ENCODE peak calls at places on chromosomes 6 and 20, in seven cellular contexts. One of them, this sample, is unnamed.

GRCh38 chr6:145829950-145830349 is 15.4 kb upstream of the FBXO30 start:
- DNase-seq in right lobe of liver: no peak
- DNase-seq in adrenal gland: no peak
- DNase-seq in ovary: no peak
- DNase-seq in A549: no peak
- DNase-seq in HCT116: no peak
- DNase-seq in body of pancreas: no peak
- DNase-seq in this sample: no peak

GRCh38 chr6:46289865-46290264 is 119.1 kb upstream of the ENPP5 start:
- DNase-seq in right lobe of liver: no peak
- DNase-seq in adrenal gland: no peak
- DNase-seq in ovary: no peak
- DNase-seq in A549: no peak
- DNase-seq in HCT116: no peak
- DNase-seq in body of pancreas: no peak
- DNase-seq in this sample: no peak

GRCh38 chr6:169165031-169165430 is 88.6 kb downstream of the THBS2 start:
- DNase-seq in right lobe of liver: no peak
- DNase-seq in adrenal gland: no peak
- DNase-seq in ovary: no peak
- DNase-seq in A549: no peak
- DNase-seq in HCT116: no peak
- DNase-seq in body of pancreas: no peak
- DNase-seq in this sample: no peak

GRCh38 chr6:120111001-120111400 is 761.4 kb upstream of the MAN1A1 start:
- DNase-seq in right lobe of liver: no peak
- DNase-seq in adrenal gland: no peak
- DNase-seq in ovary: no peak
- DNase-seq in A549: no peak
- DNase-seq in HCT116: no peak
- DNase-seq in body of pancreas: no peak
- DNase-seq in this sample: no peak

GRCh38 chr6:102405860-102406259 is 1012.4 kb downstream of the GRIK2 start:
- DNase-seq in right lobe of liver: no peak
- DNase-seq in adrenal gland: no peak
- DNase-seq in ovary: no peak
- DNase-seq in A549: no peak
- DNase-seq in HCT116: no peak
- DNase-seq in body of pancreas: no peak
- DNase-seq in this sample: no peak

GRCh38 chr6:46989384-46989783 is 52.7 kb downstream of the ADGRF1 start:
- DNase-seq in right lobe of liver: peak; percentile 36
- DNase-seq in adrenal gland: peak; percentile 25
- DNase-seq in ovary: no peak
- DNase-seq in A549: no peak
- DNase-seq in HCT116: no peak
- DNase-seq in body of pancreas: peak; percentile 14
- DNase-seq in this sample: no peak

GRCh38 chr20:2692886-2693285 is 306 bp downstream of the EBF4 start:
- DNase-seq in right lobe of liver: no peak
- DNase-seq in adrenal gland: no peak
- DNase-seq in ovary: no peak
- DNase-seq in A549: peak; percentile 33
- DNase-seq in HCT116: no peak
- DNase-seq in body of pancreas: no peak
- DNase-seq in this sample: peak; percentile 43

GRCh38 chr6:161963634-161964244 is 689.9 kb upstream of the AGPAT4 start:
- DNase-seq in right lobe of liver: no peak
- DNase-seq in adrenal gland: no peak
- DNase-seq in ovary: no peak
- DNase-seq in A549: no peak
- DNase-seq in HCT116: no peak
- DNase-seq in body of pancreas: no peak
- DNase-seq in this sample: no peak

GRCh38 chr20:53903652-53903987 is 166.8 kb downstream of the BCAS1 start:
- DNase-seq in right lobe of liver: no peak
- DNase-seq in adrenal gland: no peak
- DNase-seq in ovary: no peak
- DNase-seq in A549: no peak
- DNase-seq in HCT116: no peak
- DNase-seq in body of pancreas: no peak
- DNase-seq in this sample: peak; percentile 92

GRCh38 chr6:15985354-15985995 is 143.4 kb upstream of the MYLIP start:
- DNase-seq in right lobe of liver: no peak
- DNase-seq in adrenal gland: no peak
- DNase-seq in ovary: no peak
- DNase-seq in A549: no peak
- DNase-seq in HCT116: no peak
- DNase-seq in body of pancreas: no peak
- DNase-seq in this sample: no peak

GRCh38 chr6:144696610-144697376 is 411.7 kb downstream of the UTRN start:
- DNase-seq in right lobe of liver: no peak
- DNase-seq in adrenal gland: no peak
- DNase-seq in ovary: no peak
- DNase-seq in A549: no peak
- DNase-seq in HCT116: no peak
- DNase-seq in body of pancreas: no peak
- DNase-seq in this sample: no peak

GRCh38 chr6:63307581-63308246 is 12.1 kb downstream of the LGSN start:
- DNase-seq in right lobe of liver: no peak
- DNase-seq in adrenal gland: peak; percentile 16
- DNase-seq in ovary: no peak
- DNase-seq in A549: peak; percentile 39
- DNase-seq in HCT116: peak; percentile 47
- DNase-seq in body of pancreas: no peak
- DNase-seq in this sample: peak; percentile 67

GRCh38 chr6:159017757-159018559 is 18.0 kb upstream of the RSPH3 start:
- DNase-seq in right lobe of liver: no peak
- DNase-seq in adrenal gland: no peak
- DNase-seq in ovary: no peak
- DNase-seq in A549: no peak
- DNase-seq in HCT116: no peak
- DNase-seq in body of pancreas: no peak
- DNase-seq in this sample: no peak

GRCh38 chr20:15220778-15221565 is 883.6 kb upstream of the FLRT3 start:
- DNase-seq in right lobe of liver: no peak
- DNase-seq in adrenal gland: no peak
- DNase-seq in ovary: no peak
- DNase-seq in A549: no peak
- DNase-seq in HCT116: no peak
- DNase-seq in body of pancreas: no peak
- DNase-seq in this sample: no peak

GRCh38 chr6:21256197-21256596 is 337.4 kb upstream of the SOX4 start:
- DNase-seq in right lobe of liver: no peak
- DNase-seq in adrenal gland: no peak
- DNase-seq in ovary: no peak
- DNase-seq in A549: no peak
- DNase-seq in HCT116: no peak
- DNase-seq in body of pancreas: no peak
- DNase-seq in this sample: no peak

GRCh38 chr6:155261146-155261900 is 2.5 kb upstream of the CLDN20 start:
- DNase-seq in right lobe of liver: no peak
- DNase-seq in adrenal gland: peak; percentile 67
- DNase-seq in ovary: no peak
- DNase-seq in A549: no peak
- DNase-seq in HCT116: no peak
- DNase-seq in body of pancreas: no peak
- DNase-seq in this sample: no peak

GRCh38 chr6:28239636-28240035 is 12.4 kb downstream of the ZKSCAN4 start:
- DNase-seq in right lobe of liver: no peak
- DNase-seq in adrenal gland: no peak
- DNase-seq in ovary: no peak
- DNase-seq in A549: no peak
- DNase-seq in HCT116: no peak
- DNase-seq in body of pancreas: no peak
- DNase-seq in this sample: no peak

GRCh38 chr6:127343753-127344659 is 597 bp upstream of the ECHDC1 start:
- DNase-seq in right lobe of liver: no peak
- DNase-seq in adrenal gland: no peak
- DNase-seq in ovary: no peak
- DNase-seq in A549: no peak
- DNase-seq in HCT116: no peak
- DNase-seq in body of pancreas: no peak
- DNase-seq in this sample: peak; percentile 51

GRCh38 chr20:33337531-33338165 is 54.6 kb downstream of the BPIFB1 start:
- DNase-seq in right lobe of liver: no peak
- DNase-seq in adrenal gland: no peak
- DNase-seq in ovary: no peak
- DNase-seq in A549: no peak
- DNase-seq in HCT116: no peak
- DNase-seq in body of pancreas: no peak
- DNase-seq in this sample: peak; percentile 51

GRCh38 chr6:151240036-151240685 is 394 bp downstream of the AKAP12 start:
- DNase-seq in right lobe of liver: peak; percentile 67
- DNase-seq in adrenal gland: peak; percentile 65
- DNase-seq in ovary: peak; percentile 85
- DNase-seq in A549: peak; percentile 60
- DNase-seq in HCT116: peak; percentile 59
- DNase-seq in body of pancreas: peak; percentile 34
- DNase-seq in this sample: no peak
- TF ChIP-seq POLR2A in right lobe of liver: no peak
- TF ChIP-seq POLR2A in adrenal gland: peak; percentile 26
- TF ChIP-seq POLR2A in ovary: peak; percentile 68
- TF ChIP-seq POLR2A in A549: peak; percentile 56
- TF ChIP-seq POLR2A in HCT116: peak; percentile 66
- TF ChIP-seq POLR2A in body of pancreas: no peak
- TF ChIP-seq POLR2A in this sample: no peak

DNA sequence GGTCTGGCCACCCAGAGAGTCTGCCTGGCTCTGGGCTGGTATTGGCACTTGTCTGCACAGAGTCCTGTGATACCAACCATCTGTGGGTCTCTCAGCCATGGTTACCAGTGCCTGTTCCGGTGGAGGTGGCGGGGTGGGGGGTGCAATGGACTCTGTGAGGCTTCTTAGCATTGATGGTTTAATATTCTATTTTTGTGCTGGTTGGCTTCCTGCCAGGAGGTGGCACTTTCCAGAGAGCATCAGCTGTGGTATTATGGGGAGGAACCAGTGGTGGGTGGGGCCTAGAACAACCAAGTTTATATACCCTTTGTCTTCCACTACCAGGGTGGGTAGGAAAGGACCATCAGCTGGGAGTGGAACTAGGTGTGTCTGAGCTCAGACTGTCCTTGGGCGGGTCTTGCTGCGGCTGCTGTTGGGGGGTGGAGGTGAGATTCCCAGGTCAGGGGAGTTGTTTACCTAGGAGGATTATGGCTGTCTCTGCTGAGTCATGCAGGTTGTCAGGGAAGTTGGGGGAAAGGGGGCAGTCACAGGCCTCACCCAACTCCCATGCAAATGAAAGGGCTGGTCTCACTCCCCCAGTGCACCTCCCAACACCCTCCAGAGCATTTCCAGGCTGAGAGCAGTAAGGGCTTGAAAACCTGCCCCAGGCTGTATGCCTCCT is 117.5 kb downstream of the FLRT3 start:
- DNase-seq in right lobe of liver: no peak
- DNase-seq in adrenal gland: no peak
- DNase-seq in ovary: no peak
- DNase-seq in A549: peak; percentile 31
- DNase-seq in HCT116: peak; percentile 15
- DNase-seq in body of pancreas: no peak
- DNase-seq in this sample: no peak
- TF ChIP-seq CTCF in right lobe of liver: no peak
- TF ChIP-seq CTCF in adrenal gland: no peak
- TF ChIP-seq CTCF in ovary: no peak
- TF ChIP-seq CTCF in A549: no peak
- TF ChIP-seq CTCF in HCT116: no peak
- TF ChIP-seq CTCF in body of pancreas: no peak
- TF ChIP-seq CTCF in this sample: no peak

GRCh38 chr6:100447900-100448700 is 16.6 kb downstream of the SIM1 start:
- DNase-seq in right lobe of liver: no peak
- DNase-seq in adrenal gland: no peak
- DNase-seq in ovary: no peak
- DNase-seq in A549: no peak
- DNase-seq in HCT116: no peak
- DNase-seq in body of pancreas: no peak
- DNase-seq in this sample: no peak
- H3K4me3 ChIP-seq in right lobe of liver: no peak overlapping the region
- H3K4me3 ChIP-seq in adrenal gland: no peak overlapping the region
- H3K4me3 ChIP-seq in ovary: no peak overlapping the region
- H3K4me3 ChIP-seq in A549: no peak overlapping the region
- H3K4me3 ChIP-seq in HCT116: no peak overlapping the region
- H3K4me3 ChIP-seq in body of pancreas: no peak overlapping the region
- H3K4me3 ChIP-seq in this sample: no peak overlapping the region

GRCh38 chr6:3221579-3221978 is 5.9 kb downstream of the TUBB2B start:
- DNase-seq in right lobe of liver: no peak
- DNase-seq in adrenal gland: no peak
- DNase-seq in ovary: no peak
- DNase-seq in A549: no peak
- DNase-seq in HCT116: no peak
- DNase-seq in body of pancreas: no peak
- DNase-seq in this sample: no peak
- TF ChIP-seq POLR2A in right lobe of liver: no peak
- TF ChIP-seq POLR2A in adrenal gland: no peak
- TF ChIP-seq POLR2A in ovary: no peak
- TF ChIP-seq POLR2A in A549: no peak
- TF ChIP-seq POLR2A in HCT116: no peak
- TF ChIP-seq POLR2A in body of pancreas: no peak
- TF ChIP-seq POLR2A in this sample: no peak

GRCh38 chr6:112269165-112269564 is 14.8 kb upstream of the LAMA4 start:
- DNase-seq in right lobe of liver: no peak
- DNase-seq in adrenal gland: no peak
- DNase-seq in ovary: no peak
- DNase-seq in A549: no peak
- DNase-seq in HCT116: no peak
- DNase-seq in body of pancreas: no peak
- DNase-seq in this sample: peak; percentile 11
- TF ChIP-seq CTCF in right lobe of liver: peak; percentile 7
- TF ChIP-seq CTCF in adrenal gland: no peak
- TF ChIP-seq CTCF in ovary: no peak
- TF ChIP-seq CTCF in A549: peak; percentile 7
- TF ChIP-seq CTCF in HCT116: peak; percentile 43
- TF ChIP-seq CTCF in body of pancreas: no peak
- TF ChIP-seq CTCF in this sample: no peak

This sample was measured in NB4.